ENCODE peak calls at places on chromosomes 7 and 10, in seven cellular contexts. U is A673, Z is left lung, X is MM.1S, V is pancreas, Y is PC-3, W is adrenal gland. E is an unnamed sample.

GRCh38 chr10:71773221-71773971 is at the start of gene VSIR:
- DNase-seq in Z (peak; percentile 99), U (peak; percentile 89), V (peak; percentile 85), X (peak; percentile 82), Y (peak; percentile 81), W (peak; percentile 83), E (peak; percentile 89)

GRCh38 chr7:2851499-2851898 is 7.4 kb upstream of the GNA12 start:
- DNase-seq in Y (no peak), Z (no peak), W (no peak), U (no peak), X (peak; percentile 66), V (no peak), E (no peak)

GRCh38 chr10:79221110-79222051 is 125.9 kb upstream of the PPIF start:
- DNase-seq in Z (peak; percentile 76), X (no peak), U (no peak), W (peak; percentile 87), Y (no peak), V (peak; percentile 74), E (peak; percentile 73)

GRCh38 chr7:34133356-34133982 is 228.1 kb downstream of the BMPER start:
- DNase-seq in U (peak; percentile 54), Z (no peak), Y (peak; percentile 10), X (no peak), V (no peak), W (no peak), E (no peak)

GRCh38 chr10:77290528-77291155 is 347.0 kb downstream of the KCNMA1 start:
- DNase-seq in Y (peak; percentile 95), U (no peak), W (no peak), V (no peak), X (no peak), Z (no peak), E (no peak)

GRCh38 chr7:46576950-46577349 is 655.9 kb upstream of the IGFBP3 start:
- DNase-seq in Z (no peak), U (peak; percentile 46), Y (no peak), V (no peak), X (no peak), W (no peak), E (no peak)

GRCh38 chr10:43105119-43105792 is 28.4 kb downstream of the RET start:
- DNase-seq in Y (peak; percentile 78), V (peak; percentile 78), X (peak; percentile 48), Z (peak; percentile 96), W (peak; percentile 84), U (peak; percentile 82), E (peak; percentile 69)

GRCh38 chr10:73647211-73647874 is 6.1 kb upstream of the MYOZ1 start:
- DNase-seq in Z (peak; percentile 87), U (peak; percentile 87), V (peak; percentile 62), X (no peak), W (peak; percentile 61), Y (no peak), E (peak; percentile 69)

GRCh38 chr10:63465293-63466167 is at the start of gene JMJD1C:
- DNase-seq in V (peak; percentile 81), U (peak; percentile 87), Z (peak; percentile 96), X (peak; percentile 65), Y (peak; percentile 97), W (peak; percentile 80), E (peak; percentile 71)

GRCh38 chr10:101244321-101245050 is 15.2 kb upstream of the LBX1 start:
- DNase-seq in Z (no peak), Y (peak; percentile 26), X (no peak), U (no peak), W (no peak), V (no peak), E (no peak)

GRCh38 chr7:96723622-96724021 is 14.0 kb upstream of the SEM1 start:
- DNase-seq in Y (no peak), U (peak; percentile 47), X (no peak), Z (no peak), W (no peak), V (no peak), E (no peak)

GRCh38 chr10:11612004-11613001 is 853 bp upstream of the USP6NL start:
- DNase-seq in Y (no peak), W (peak; percentile 20), U (peak; percentile 27), Z (no peak), V (no peak), X (no peak), E (no peak)

GRCh38 chr7:136878878-136879277 is 10.4 kb downstream of the CHRM2 start:
- DNase-seq in Z (no peak), W (no peak), X (no peak), Y (no peak), U (no peak), V (no peak), E (no peak)

GRCh38 chr10:30751678-30752331 is 122.3 kb upstream of the LYZL2 start:
- DNase-seq in W (peak; percentile 45), V (peak; percentile 63), Y (peak; percentile 78), U (peak; percentile 80), Z (no peak), X (peak; percentile 63), E (peak; percentile 82)
- TF ChIP-seq CTCF in W (peak; percentile 63), V (peak; percentile 44), Y (peak; percentile 91), U (peak; percentile 97), Z (peak; percentile 48), X (peak; percentile 84), E (peak; percentile 20)

GRCh38 chr10:88337134-88337533 is 246.0 kb downstream of the RNLS start:
- DNase-seq in X (no peak), V (no peak), Z (no peak), Y (no peak), W (no peak), U (no peak), E (no peak)

GRCh38 chr10:88332526-88333265 is 250.4 kb downstream of the RNLS start:
- DNase-seq in U (no peak), W (no peak), V (no peak), Y (no peak), X (no peak), Z (no peak), E (no peak)

DNA sequence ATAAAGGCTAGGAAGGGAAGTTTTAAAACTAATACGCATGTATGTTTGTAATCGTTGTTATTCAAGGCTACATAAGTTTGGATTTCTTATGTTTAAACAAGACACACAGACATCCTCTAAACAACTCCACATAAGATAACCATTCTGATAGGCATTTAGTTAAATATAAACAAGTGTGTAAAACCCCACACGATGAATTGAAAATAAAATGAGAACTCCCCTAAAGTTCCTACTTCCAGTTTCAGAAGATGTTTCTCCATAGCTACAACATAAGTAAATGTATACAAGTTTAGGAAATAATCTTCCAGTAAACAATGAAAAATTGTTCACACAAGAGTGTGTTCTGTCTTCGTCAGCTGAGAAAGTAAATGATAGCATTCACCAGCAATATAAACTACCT is 246.8 kb downstream of the RNLS start:
- DNase-seq in Z (no peak), U (no peak), Y (no peak), X (no peak), V (no peak), W (no peak), E (no peak)
- H3K4me1 ChIP-seq in Z (peaks cover 14% of the 10 kb centered on the region), U (no peaks in the 10 kb centered on the region), Y (no peaks in the 10 kb centered on the region), X (peaks cover 6% of the 10 kb centered on the region), V (no peaks in the 10 kb centered on the region), W (no peaks in the 10 kb centered on the region), E (no peaks in the 10 kb centered on the region)

GRCh38 chr7:99394188-99394502 is 14.3 kb downstream of the PDAP1 start:
- DNase-seq in V (no peak), Y (no peak), U (no peak), Z (no peak), X (no peak), W (no peak), E (no peak)
- H3K36me3 ChIP-seq in V (peaks cover 15% of the 10 kb centered on the region), Y (peaks cover 9% of the 10 kb centered on the region), U (peaks cover 33% of the 10 kb centered on the region), Z (peaks cover 100% of the 10 kb centered on the region), X (no peaks in the 10 kb centered on the region), W (peaks cover 77% of the 10 kb centered on the region), E (peaks cover 58% of the 10 kb centered on the region)

GRCh38 chr7:95425694-95426093 is 9.1 kb downstream of the PON2 start:
- DNase-seq in U (no peak), X (no peak), V (no peak), Y (no peak), W (no peak), Z (no peak), E (no peak)
- TF ChIP-seq CTCF in U (no peak), X (no peak), V (no peak), Y (no peak), W (no peak), Z (no peak), E (no peak)

GRCh38 chr7:28571405-28571804 is 159.1 kb downstream of the CREB5 start:
- DNase-seq in Z (no peak), V (no peak), W (no peak), Y (no peak), X (no peak), U (no peak), E (no peak)

GRCh38 chr7:28575241-28575643 is 162.9 kb downstream of the CREB5 start:
- DNase-seq in Z (no peak), U (no peak), Y (peak; percentile 31), V (no peak), X (no peak), W (no peak), E (no peak)

GRCh38 chr7:28573751-28574295 is 161.5 kb downstream of the CREB5 start:
- DNase-seq in Y (peak; percentile 41), X (no peak), W (peak; percentile 37), U (no peak), Z (no peak), V (no peak), E (no peak)

GRCh38 chr7:28572321-28573058 is 160.2 kb downstream of the CREB5 start:
- DNase-seq in X (no peak), U (peak; percentile 73), Z (no peak), W (no peak), Y (peak; percentile 9), V (no peak), E (no peak)

DNA sequence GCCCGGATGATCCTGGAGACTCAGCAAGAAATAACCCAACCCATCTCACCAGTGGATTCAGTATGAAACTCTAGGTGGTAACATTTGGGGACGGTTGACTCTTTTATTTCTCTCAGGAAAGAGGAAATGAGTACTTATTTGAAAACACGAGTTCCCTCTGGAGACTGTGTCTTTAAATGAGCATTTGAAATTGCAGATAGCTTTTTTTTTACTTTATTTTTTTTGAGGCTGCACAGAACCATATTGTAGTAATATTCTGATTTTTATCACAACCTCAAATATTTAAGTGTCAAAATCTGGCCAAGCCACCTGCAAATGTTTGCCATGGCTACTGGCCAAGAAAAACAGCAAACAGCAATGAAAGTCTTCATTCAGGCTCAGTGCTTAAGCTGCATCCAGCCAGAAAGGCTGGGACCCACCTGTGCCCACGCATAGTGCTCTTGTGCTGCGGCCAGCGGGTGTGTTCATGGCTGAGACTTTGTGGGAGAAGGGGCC is 160.8 kb downstream of the CREB5 start:
- DNase-seq in Y (peak; percentile 88), X (no peak), W (no peak), Z (no peak), U (no peak), V (peak; percentile 51), E (no peak)
- H3K4me1 ChIP-seq in Y (peaks cover 46% of the 10 kb centered on the region), X (no peaks in the 10 kb centered on the region), W (peaks cover 13% of the 10 kb centered on the region), Z (peaks cover 6% of the 10 kb centered on the region), U (peaks cover 21% of the 10 kb centered on the region), V (peaks cover 6% of the 10 kb centered on the region), E (peaks cover 11% of the 10 kb centered on the region)

GRCh38 chr7:95589766-95590165 is 6.5 kb downstream of the PDK4 start:
- DNase-seq in V (no peak), Z (no peak), X (no peak), W (no peak), U (no peak), Y (no peak), E (no peak)

GRCh38 chr7:95590387-95591248 is 5.7 kb downstream of the PDK4 start:
- DNase-seq in X (no peak), U (no peak), Z (no peak), V (peak; percentile 41), Y (no peak), W (no peak), E (no peak)

GRCh38 chr7:95586951-95587301 is 9.4 kb downstream of the PDK4 start:
- DNase-seq in U (no peak), V (no peak), W (no peak), Z (no peak), X (no peak), Y (no peak), E (no peak)

GRCh38 chr7:95592570-95592969 is 3.7 kb downstream of the PDK4 start:
- DNase-seq in U (no peak), Z (no peak), X (no peak), Y (no peak), W (no peak), V (no peak), E (no peak)

GRCh38 chr7:95589031-95589430 is 7.3 kb downstream of the PDK4 start:
- DNase-seq in X (no peak), V (no peak), Y (no peak), U (no peak), Z (no peak), W (no peak), E (no peak)
- H3K36me3 ChIP-seq in X (no peaks in the 10 kb centered on the region), V (peaks cover 98% of the 10 kb centered on the region), Y (no peaks in the 10 kb centered on the region), U (no peaks in the 10 kb centered on the region), Z (peaks cover 86% of the 10 kb centered on the region), W (peaks cover 100% of the 10 kb centered on the region), E (peaks cover 100% of the 10 kb centered on the region)